ENCODE peak calls at places on chromosomes 1 and 21, in five cellular contexts. V, B, Z, R and G are unnamed samples.

GRCh38 chr21:41992576-41992975 is 17.6 kb downstream of the ZBTB21 start:
- DNase-seq in R (no peak), B (no peak), V (no peak), Z (no peak), G (no peak)

GRCh38 chr1:7116001-7116400 is 330.7 kb downstream of the CAMTA1 start:
- DNase-seq in Z (no peak), B (no peak), R (no peak), V (no peak), G (no peak)

GRCh38 chr1:176843352-176844297 is 320.9 kb downstream of the ASTN1 start:
- DNase-seq in B (no peak), V (peak), Z (peak), R (no peak), G (peak)

GRCh38 chr1:181097242-181097641 is 8.7 kb downstream of the IER5 start:
- DNase-seq in B (no peak), Z (no peak), V (no peak), R (no peak), G (no peak)

GRCh38 chr1:54792686-54793282 is 8.3 kb downstream of the TTC22 start:
- DNase-seq in B (no peak), V (no peak), R (no peak), Z (no peak), G (no peak)

GRCh38 chr21:46425566-46425965 is 33.1 kb upstream of the DIP2A start:
- DNase-seq in R (peak), B (no peak), V (no peak), Z (no peak), G (no peak)

GRCh38 chr1:53666566-53666965 is 72.4 kb downstream of the GLIS1 start:
- DNase-seq in B (no peak), Z (no peak), V (no peak), R (no peak), G (no peak)

GRCh38 chr1:84715620-84716019 is 25.4 kb upstream of the SSX2IP start:
- DNase-seq in R (no peak), B (no peak), V (no peak), Z (no peak), G (no peak)

GRCh38 chr1:154770897-154771594 is 99.0 kb downstream of the KCNN3 start:
- DNase-seq in B (no peak), Z (no peak), R (no peak), V (no peak), G (no peak)

GRCh38 chr1:192630521-192631287 is 5.2 kb upstream of the RGS13 start:
- DNase-seq in B (no peak), R (no peak), Z (no peak), V (no peak), G (no peak)

GRCh38 chr21:42818328-42818749 is 61.0 kb downstream of the WDR4 start:
- DNase-seq in R (peak), B (no peak), V (peak), Z (peak), G (peak)

GRCh38 chr1:172940170-172940855 is 110.4 kb downstream of the TNFSF18 start:
- DNase-seq in V (no peak), Z (no peak), R (no peak), B (no peak), G (no peak)

GRCh38 chr1:242205622-242206489 is 207.0 kb upstream of the MAP1LC3C start:
- DNase-seq in B (no peak), V (no peak), Z (no peak), R (no peak), G (no peak)

GRCh38 chr1:115198938-115199337 is 109.6 kb upstream of the TSPAN2 start:
- DNase-seq in R (no peak), V (no peak), Z (peak), B (no peak), G (peak)

GRCh38 chr1:168004531-168004930 is 67.7 kb upstream of the MPC2 start:
- DNase-seq in Z (no peak), V (no peak), B (no peak), R (no peak), G (no peak)

GRCh38 chr1:62530516-62531154 is 66.7 kb upstream of the ANGPTL3 start:
- DNase-seq in V (no peak), R (no peak), B (no peak), Z (peak), G (no peak)

GRCh38 chr1:157115851-157116734 is 16.5 kb upstream of the ETV3L start:
- DNase-seq in Z (no peak), R (no peak), B (no peak), V (no peak), G (no peak)

GRCh38 chr1:183318433-183318832 is 99.7 kb downstream of the NMNAT2 start:
- DNase-seq in R (no peak), V (peak), B (peak), Z (peak), G (peak)

GRCh38 chr1:94875794-94876193 is 51.1 kb downstream of the CNN3 start:
- DNase-seq in Z (no peak), R (no peak), V (no peak), B (no peak), G (no peak)

GRCh38 chr1:68087184-68087583 is 36.8 kb upstream of the DIRAS3 start:
- DNase-seq in V (no peak), R (no peak), Z (no peak), B (no peak), G (no peak)

GRCh38 chr1:81213279-81213678 is 587.5 kb upstream of the ADGRL2 start:
- DNase-seq in Z (no peak), B (no peak), V (no peak), R (no peak), G (no peak)

GRCh38 chr1:54998100-54998499 is 633 bp upstream of the BSND start:
- DNase-seq in B (no peak), R (no peak), Z (no peak), V (no peak), G (no peak)

GRCh38 chr1:26826261-26827201 is at the start of gene ZDHHC18:
- DNase-seq in B (peak), R (peak), Z (peak), V (peak), G (no peak)

GRCh38 chr1:3908886-3909517 is 8.9 kb upstream of the C1orf174 start:
- DNase-seq in Z (no peak), B (no peak), R (no peak), V (no peak), G (no peak)

GRCh38 chr21:41825216-41825615 is 53.9 kb downstream of the PRDM15 start:
- DNase-seq in V (no peak), B (no peak), R (no peak), Z (no peak), G (no peak)